ENCODE peak calls at places on chromosomes 1 and 21, in nine cellular contexts. U is SK-N-SH, Y is A549, M is HepG2, G is HL-60, L is HCT116, J is GM23338, C is GM12878, S is K562. F is an unnamed sample.

GRCh38 chr1:9557624-9558023 is 18.4 kb downstream of the SLC25A33 start:
- DNase-seq in U (no peak), Y (no peak), M (peak), G (no peak), L (no peak), J (no peak), C (no peak), S (no peak), F (no peak)

GRCh38 chr21:32414579-32415358 is 2.3 kb downstream of the EVA1C start:
- DNase-seq in U (peak), Y (no peak), M (no peak), G (no peak), L (no peak), J (no peak), C (no peak), S (peak), F (no peak)

GRCh38 chr1:226798427-226799411 is 59.6 kb upstream of the ITPKB start:
- DNase-seq in U (no peak), Y (no peak), M (no peak), G (no peak), L (no peak), J (no peak), C (peak), S (peak), F (no peak)

GRCh38 chr1:31196685-31197084 is 43.0 kb downstream of the NKAIN1 start:
- DNase-seq in U (no peak), Y (no peak), M (no peak), G (no peak), L (no peak), J (no peak), C (no peak), S (no peak), F (no peak)

GRCh38 chr1:35278886-35279554 is 10.5 kb downstream of the ZMYM4 start:
- DNase-seq in U (no peak), Y (no peak), M (no peak), G (no peak), L (no peak), J (no peak), C (no peak), S (peak), F (no peak)

GRCh38 chr21:29238052-29238966 is 60.4 kb upstream of the BACH1 start:
- DNase-seq in U (no peak), Y (no peak), M (no peak), G (no peak), L (no peak), J (no peak), C (no peak), S (no peak), F (no peak)

GRCh38 chr1:10628685-10629084 is 153.9 kb downstream of the PEX14 start:
- DNase-seq in U (peak), Y (no peak), M (no peak), G (no peak), L (no peak), J (no peak), C (no peak), S (no peak), F (no peak)

GRCh38 chr1:110285316-110285715 is 53.9 kb upstream of the RBM15 start:
- DNase-seq in U (no peak), Y (no peak), M (no peak), G (no peak), L (no peak), J (no peak), C (no peak), S (no peak), F (no peak)

GRCh38 chr1:228937851-228938247 is 202.6 kb downstream of the RHOU start:
- DNase-seq in U (no peak), Y (no peak), M (no peak), G (no peak), L (no peak), J (peak), C (no peak), S (no peak), F (no peak)

GRCh38 chr1:44314401-44314800 is 40.7 kb downstream of the ERI3 start:
- DNase-seq in U (no peak), Y (no peak), M (no peak), G (no peak), L (no peak), J (peak), C (no peak), S (no peak), F (no peak)

GRCh38 chr1:197464039-197464438 is 196.0 kb downstream of the CRB1 start:
- DNase-seq in U (no peak), Y (no peak), M (peak), G (peak), L (no peak), J (peak), C (no peak), S (no peak), F (no peak)

GRCh38 chr1:202890392-202890791 is 1.4 kb upstream of the RABIF start:
- DNase-seq in U (no peak), Y (no peak), M (no peak), G (no peak), L (no peak), J (no peak), C (no peak), S (no peak), F (no peak)

GRCh38 chr21:34536820-34537219 is 24.8 kb upstream of the KCNE1 start:
- DNase-seq in U (no peak), Y (no peak), M (peak), G (no peak), L (no peak), J (no peak), C (no peak), S (no peak), F (no peak)

GRCh38 chr1:22416555-22417454 is 34.8 kb upstream of the ZBTB40 start:
- DNase-seq in U (peak), Y (peak), M (peak), G (peak), L (peak), J (peak), C (peak), S (peak), F (no peak)

GRCh38 chr21:34086887-34087306 is 13.5 kb downstream of the MRPS6 start:
- DNase-seq in U (no peak), Y (no peak), M (no peak), G (no peak), L (no peak), J (no peak), C (no peak), S (peak), F (no peak)

GRCh38 chr1:186143521-186143920 is 231.5 kb downstream of the TPR start:
- DNase-seq in U (no peak), Y (no peak), M (no peak), G (no peak), L (no peak), J (no peak), C (no peak), S (no peak), F (no peak)

GRCh38 chr1:78607334-78607927 is 12.8 kb upstream of the IFI44L start:
- DNase-seq in U (peak), Y (peak), M (no peak), G (no peak), L (peak), J (peak), C (no peak), S (no peak), F (no peak)

GRCh38 chr1:107920578-107920977 is 44.4 kb downstream of the VAV3 start:
- DNase-seq in U (no peak), Y (no peak), M (no peak), G (no peak), L (no peak), J (no peak), C (no peak), S (no peak), F (no peak)

GRCh38 chr1:172167801-172168596 is 252.5 kb upstream of the C1orf105 start:
- DNase-seq in U (peak), Y (no peak), M (no peak), G (no peak), L (no peak), J (no peak), C (no peak), S (no peak), F (no peak)

GRCh38 chr1:241229216-241229615 is 127.8 kb downstream of the RGS7 start:
- DNase-seq in U (no peak), Y (no peak), M (no peak), G (no peak), L (no peak), J (no peak), C (no peak), S (no peak), F (no peak)

GRCh38 chr1:28509705-28510349 is 4.0 kb downstream of the RCC1 start:
- DNase-seq in U (no peak), Y (no peak), M (no peak), G (no peak), L (no peak), J (no peak), C (no peak), S (peak), F (no peak)

GRCh38 chr1:112524251-112524650 is 15.5 kb downstream of the WNT2B start:
- DNase-seq in U (no peak), Y (no peak), M (no peak), G (no peak), L (no peak), J (peak), C (no peak), S (no peak), F (no peak)

GRCh38 chr21:31725202-31725840 is 6.6 kb downstream of the SCAF4 start:
- DNase-seq in U (no peak), Y (no peak), M (no peak), G (no peak), L (no peak), J (no peak), C (no peak), S (no peak), F (no peak)

GRCh38 chr21:38178653-38179503 is 77.9 kb upstream of the KCNJ15 start:
- DNase-seq in U (no peak), Y (no peak), M (no peak), G (no peak), L (no peak), J (no peak), C (no peak), S (peak), F (no peak)

GRCh38 chr1:25148673-25149300 is 83.5 kb downstream of the SYF2 start:
- DNase-seq in U (no peak), Y (no peak), M (peak), G (peak), L (no peak), J (peak), C (no peak), S (peak), F (peak)

GRCh38 chr1:44808063-44808937 is at the start of gene BTBD19:
- DNase-seq in U (peak), Y (no peak), M (peak), G (no peak), L (no peak), J (peak), C (no peak), S (peak), F (no peak)

GRCh38 chr1:156368889-156369684 is at the start of gene RHBG:
- DNase-seq in U (no peak), Y (no peak), M (peak), G (peak), L (no peak), J (peak), C (no peak), S (no peak), F (no peak)

GRCh38 chr1:163063131-163064059 is 5.8 kb upstream of the RGS4 start:
- DNase-seq in U (no peak), Y (no peak), M (no peak), G (no peak), L (no peak), J (no peak), C (no peak), S (no peak), F (no peak)

GRCh38 chr21:36799869-36800268 is 101.0 kb downstream of the SIM2 start:
- DNase-seq in U (no peak), Y (no peak), M (no peak), G (no peak), L (no peak), J (no peak), C (no peak), S (no peak), F (no peak)

GRCh38 chr1:85580046-85580411 is 532 bp upstream of the CCN1 start:
- DNase-seq in U (peak), Y (peak), M (peak), G (no peak), L (no peak), J (peak), C (no peak), S (no peak), F (peak)

GRCh38 chr1:85577421-85578320 is 2.9 kb upstream of the CCN1 start:
- DNase-seq in U (peak), Y (no peak), M (no peak), G (no peak), L (no peak), J (peak), C (no peak), S (no peak), F (peak)

GRCh38 chr1:85576642-85577420 is 3.7 kb upstream of the CCN1 start:
- DNase-seq in U (peak), Y (peak), M (peak), G (no peak), L (peak), J (peak), C (no peak), S (peak), F (peak)

GRCh38 chr1:85579619-85580018 is 942 bp upstream of the CCN1 start:
- DNase-seq in U (no peak), Y (peak), M (no peak), G (no peak), L (no peak), J (peak), C (no peak), S (no peak), F (peak)

GRCh38 chr1:85578321-85579295 is 2.0 kb upstream of the CCN1 start:
- DNase-seq in U (peak), Y (no peak), M (peak), G (no peak), L (no peak), J (peak), C (no peak), S (no peak), F (peak)
- TF ChIP-seq REST in U (no peak), Y (no peak), M (no peak), G (no peak), L (no peak), J (no peak), C (no peak), S (no peak), F (no peak)

GRCh38 chr1:117631361-117631760 is 25.5 kb downstream of the TENT5C start:
- DNase-seq in U (no peak), Y (no peak), M (no peak), G (no peak), L (no peak), J (no peak), C (no peak), S (no peak), F (no peak)
- TF ChIP-seq REST in U (no peak), Y (no peak), M (no peak), G (no peak), L (no peak), J (no peak), C (no peak), S (no peak), F (no peak)

GRCh38 chr1:64516301-64516700 is 46.4 kb downstream of the CACHD1 start:
- DNase-seq in U (no peak), Y (no peak), M (no peak), G (no peak), L (no peak), J (no peak), C (no peak), S (no peak), F (no peak)

GRCh38 chr1:64511054-64511453 is 41.1 kb downstream of the CACHD1 start:
- DNase-seq in U (no peak), Y (no peak), M (no peak), G (no peak), L (no peak), J (no peak), C (no peak), S (no peak), F (no peak)

GRCh38 chr1:64514197-64514765 is 44.4 kb downstream of the CACHD1 start:
- DNase-seq in U (no peak), Y (no peak), M (no peak), G (no peak), L (no peak), J (no peak), C (no peak), S (no peak), F (no peak)

GRCh38 chr1:64515427-64515826 is 45.5 kb downstream of the CACHD1 start:
- DNase-seq in U (no peak), Y (no peak), M (no peak), G (peak), L (no peak), J (no peak), C (no peak), S (no peak), F (no peak)

GRCh38 chr1:64513557-64513956 is 43.6 kb downstream of the CACHD1 start:
- DNase-seq in U (no peak), Y (no peak), M (no peak), G (no peak), L (no peak), J (no peak), C (no peak), S (no peak), F (no peak)
- TF ChIP-seq REST in U (no peak), Y (no peak), M (no peak), G (no peak), L (no peak), J (no peak), C (no peak), S (no peak), F (no peak)

DNA sequence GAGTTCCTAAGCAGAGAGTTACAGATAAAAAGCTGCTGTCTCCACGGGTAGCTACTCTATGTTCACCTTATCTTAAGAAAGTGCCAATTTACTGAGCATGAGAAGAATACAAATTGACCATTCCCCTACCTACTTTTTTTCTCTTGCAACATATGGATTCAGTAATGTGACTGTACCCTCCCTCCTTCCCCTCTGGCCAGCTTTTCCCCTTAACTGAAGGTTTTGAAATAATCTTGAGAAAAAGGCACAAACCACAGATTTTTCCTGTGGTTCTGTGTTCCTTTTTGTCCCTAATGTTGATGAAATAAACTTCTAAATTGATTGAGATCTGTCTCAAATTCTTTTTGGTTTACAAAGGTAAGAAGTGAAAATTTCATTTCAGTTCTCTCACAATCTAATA is 2.6 kb upstream of the CD2 start:
- DNase-seq in U (no peak), Y (no peak), M (no peak), G (no peak), L (no peak), J (no peak), C (no peak), S (no peak), F (no peak)
- TF ChIP-seq REST in U (no peak), Y (no peak), M (no peak), G (no peak), L (no peak), J (no peak), C (no peak), S (no peak), F (no peak)

DNA sequence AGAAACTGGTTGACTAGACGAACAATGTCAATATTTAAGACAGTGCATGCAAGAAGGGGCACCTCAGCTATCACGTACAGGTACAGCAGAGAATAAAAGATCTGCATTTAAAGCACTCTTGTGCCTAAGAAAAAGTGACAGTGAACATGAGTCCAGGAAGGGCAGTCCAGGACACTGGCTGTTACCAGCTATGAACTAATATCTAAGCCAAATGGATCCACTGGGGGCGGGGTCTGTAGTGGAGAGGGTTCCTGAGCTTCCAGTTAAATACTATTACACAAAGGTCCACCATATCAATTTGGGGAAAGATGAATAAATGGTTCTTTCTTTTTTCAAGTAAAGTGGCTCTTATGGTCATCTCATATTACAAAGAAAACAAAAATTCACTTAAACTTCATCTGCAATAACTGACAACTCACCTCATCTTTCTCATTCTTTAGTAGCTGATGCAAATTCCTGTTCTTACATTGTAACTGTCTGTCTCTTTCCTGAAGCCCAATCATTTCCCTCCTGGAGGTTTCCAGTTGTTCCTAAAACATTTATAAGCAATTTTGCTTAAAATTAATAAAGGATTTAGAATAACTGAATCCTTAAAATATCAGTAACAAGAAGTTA is 24.5 kb downstream of the SSX2IP start:
- DNase-seq in U (no peak), Y (no peak), M (no peak), G (no peak), L (no peak), J (no peak), C (no peak), S (no peak), F (no peak)
- TF ChIP-seq REST in U (no peak), Y (no peak), M (no peak), G (no peak), L (no peak), J (no peak), C (no peak), S (no peak), F (no peak)

DNA sequence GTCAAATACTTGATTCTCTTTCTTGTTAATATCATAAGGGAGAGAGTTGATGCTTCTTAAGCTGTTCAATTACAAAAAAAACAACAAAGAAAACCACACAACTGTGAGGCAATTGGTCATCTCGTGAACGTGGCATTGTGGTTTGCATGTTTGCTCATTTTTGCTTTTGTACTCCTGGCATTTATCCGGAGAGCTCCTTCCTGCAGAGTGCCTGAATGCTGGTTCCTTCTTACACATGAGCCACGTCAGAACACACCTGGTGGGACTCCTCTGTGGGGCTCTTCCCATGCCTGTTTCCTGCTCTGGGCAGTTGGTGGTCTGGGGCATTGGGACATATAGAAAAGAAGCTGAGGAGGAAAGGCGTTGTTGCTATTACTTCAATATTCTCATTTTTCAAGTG is 25.7 kb downstream of the KCNK1 start:
- DNase-seq in U (no peak), Y (no peak), M (no peak), G (no peak), L (no peak), J (no peak), C (no peak), S (no peak), F (no peak)
- TF ChIP-seq REST in U (no peak), Y (no peak), M (no peak), G (no peak), L (no peak), J (no peak), C (no peak), S (no peak), F (no peak)

DNA sequence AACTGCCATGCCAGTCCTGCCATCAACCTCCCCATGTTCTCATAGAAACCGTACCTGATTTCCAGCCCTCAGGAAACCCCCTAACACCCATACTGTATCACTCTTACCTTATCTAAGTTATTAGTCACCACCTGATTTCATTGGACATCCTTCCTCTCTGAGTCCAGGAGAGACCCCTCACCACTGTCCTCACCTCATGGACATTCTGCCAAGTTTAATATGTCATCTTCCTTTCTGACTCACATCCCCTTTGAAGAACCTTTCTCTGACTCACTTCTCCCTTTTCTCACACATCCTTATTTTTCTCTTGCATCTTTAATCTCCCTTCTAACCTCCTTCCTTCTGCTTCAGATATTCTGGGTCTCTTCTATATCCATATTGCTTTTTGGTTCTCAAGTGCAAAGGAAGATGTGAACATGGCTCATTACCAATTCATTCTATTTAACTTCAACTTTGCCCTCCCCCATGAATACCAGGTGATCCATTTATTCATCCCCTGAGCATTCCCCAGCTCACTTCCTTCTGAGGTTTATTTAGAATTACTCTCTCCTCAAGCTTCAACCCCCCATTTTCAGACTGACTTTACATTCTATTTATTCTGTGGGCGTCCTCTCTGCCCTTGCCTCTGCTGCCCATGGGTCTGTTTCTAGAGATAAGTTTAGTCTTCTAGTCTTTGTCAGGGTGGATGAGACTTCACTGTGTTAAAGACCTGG is 206.8 kb upstream of the ESRRG start:
- DNase-seq in U (no peak), Y (no peak), M (no peak), G (no peak), L (no peak), J (no peak), C (no peak), S (no peak), F (no peak)
- TF ChIP-seq REST in U (no peak), Y (no peak), M (no peak), G (no peak), L (no peak), J (no peak), C (no peak), S (no peak), F (no peak)